ENCODE peak calls at places on chromosome 3, in nine cellular contexts. One of them, this sample, is unnamed.

GRCh38 chr3:15217011-15217671 is 11.1 kb downstream of the CAPN7 start:
- DNase-seq in GM06990: no peak
- DNase-seq in right lobe of liver: no peak
- DNase-seq in AG08395: no peak
- DNase-seq in left cardiac atrium: no peak
- DNase-seq in lower lobe of right lung: no peak
- DNase-seq in stimulated activated naive B cell treated with anti-CD40 and anti-IgM and Interleukin-4, amounts not matched to agents 10 μg/mL and 1 μg/mL and 100 μg/mL, for 72 hours: no peak
- DNase-seq in anterior cingulate cortex: no peak
- DNase-seq in WERI-Rb-1: no peak
- DNase-seq in this sample: no peak

GRCh38 chr3:38608961-38609360 is 40.5 kb downstream of the SCN5A start:
- DNase-seq in anterior cingulate cortex: no peak
- DNase-seq in AG08395: no peak
- DNase-seq in GM06990: no peak
- DNase-seq in right lobe of liver: no peak
- DNase-seq in left cardiac atrium: no peak
- DNase-seq in lower lobe of right lung: peak; percentile 19
- DNase-seq in stimulated activated naive B cell treated with anti-CD40 and anti-IgM and Interleukin-4, amounts not matched to agents 10 μg/mL and 1 μg/mL and 100 μg/mL, for 72 hours: no peak
- DNase-seq in WERI-Rb-1: no peak
- DNase-seq in this sample: no peak

GRCh38 chr3:146625117-146625775 is 20.1 kb upstream of the PLSCR5 start:
- DNase-seq in anterior cingulate cortex: no peak
- DNase-seq in right lobe of liver: no peak
- DNase-seq in lower lobe of right lung: no peak
- DNase-seq in AG08395: no peak
- DNase-seq in left cardiac atrium: no peak
- DNase-seq in stimulated activated naive B cell treated with anti-CD40 and anti-IgM and Interleukin-4, amounts not matched to agents 10 μg/mL and 1 μg/mL and 100 μg/mL, for 72 hours: no peak
- DNase-seq in WERI-Rb-1: no peak
- DNase-seq in GM06990: no peak
- DNase-seq in this sample: no peak

GRCh38 chr3:197912770-197913476 is 37.1 kb upstream of the RPL35A start:
- DNase-seq in AG08395: no peak
- DNase-seq in stimulated activated naive B cell treated with anti-CD40 and anti-IgM and Interleukin-4, amounts not matched to agents 10 μg/mL and 1 μg/mL and 100 μg/mL, for 72 hours: no peak
- DNase-seq in WERI-Rb-1: no peak
- DNase-seq in GM06990: peak; percentile 31
- DNase-seq in anterior cingulate cortex: no peak
- DNase-seq in lower lobe of right lung: no peak
- DNase-seq in right lobe of liver: no peak
- DNase-seq in left cardiac atrium: peak; percentile 45
- DNase-seq in this sample: no peak

GRCh38 chr3:5899040-5899439 is 711.5 kb downstream of the EDEM1 start:
- DNase-seq in lower lobe of right lung: no peak
- DNase-seq in WERI-Rb-1: no peak
- DNase-seq in right lobe of liver: no peak
- DNase-seq in stimulated activated naive B cell treated with anti-CD40 and anti-IgM and Interleukin-4, amounts not matched to agents 10 μg/mL and 1 μg/mL and 100 μg/mL, for 72 hours: no peak
- DNase-seq in GM06990: no peak
- DNase-seq in anterior cingulate cortex: no peak
- DNase-seq in left cardiac atrium: no peak
- DNase-seq in AG08395: no peak
- DNase-seq in this sample: no peak

GRCh38 chr3:25453521-25454410 is 25.7 kb downstream of the RARB start:
- DNase-seq in stimulated activated naive B cell treated with anti-CD40 and anti-IgM and Interleukin-4, amounts not matched to agents 10 μg/mL and 1 μg/mL and 100 μg/mL, for 72 hours: no peak
- DNase-seq in lower lobe of right lung: no peak
- DNase-seq in left cardiac atrium: peak; percentile 26
- DNase-seq in AG08395: peak; percentile 50
- DNase-seq in WERI-Rb-1: no peak
- DNase-seq in anterior cingulate cortex: no peak
- DNase-seq in right lobe of liver: no peak
- DNase-seq in GM06990: no peak
- DNase-seq in this sample: no peak

GRCh38 chr3:139630532-139630931 is 47.2 kb downstream of the NMNAT3 start:
- DNase-seq in right lobe of liver: no peak
- DNase-seq in AG08395: no peak
- DNase-seq in lower lobe of right lung: no peak
- DNase-seq in GM06990: no peak
- DNase-seq in anterior cingulate cortex: no peak
- DNase-seq in stimulated activated naive B cell treated with anti-CD40 and anti-IgM and Interleukin-4, amounts not matched to agents 10 μg/mL and 1 μg/mL and 100 μg/mL, for 72 hours: no peak
- DNase-seq in left cardiac atrium: no peak
- DNase-seq in WERI-Rb-1: no peak
- DNase-seq in this sample: no peak

GRCh38 chr3:131421957-131422498 is 40.5 kb downstream of the NUDT16 start:
- DNase-seq in WERI-Rb-1: no peak
- DNase-seq in right lobe of liver: no peak
- DNase-seq in AG08395: no peak
- DNase-seq in anterior cingulate cortex: no peak
- DNase-seq in lower lobe of right lung: no peak
- DNase-seq in stimulated activated naive B cell treated with anti-CD40 and anti-IgM and Interleukin-4, amounts not matched to agents 10 μg/mL and 1 μg/mL and 100 μg/mL, for 72 hours: no peak
- DNase-seq in left cardiac atrium: no peak
- DNase-seq in GM06990: no peak
- DNase-seq in this sample: no peak

GRCh38 chr3:123799544-123800351 is 84.4 kb downstream of the MYLK start:
- DNase-seq in GM06990: no peak
- DNase-seq in stimulated activated naive B cell treated with anti-CD40 and anti-IgM and Interleukin-4, amounts not matched to agents 10 μg/mL and 1 μg/mL and 100 μg/mL, for 72 hours: no peak
- DNase-seq in anterior cingulate cortex: no peak
- DNase-seq in lower lobe of right lung: no peak
- DNase-seq in right lobe of liver: peak; percentile 68
- DNase-seq in left cardiac atrium: peak; percentile 35
- DNase-seq in AG08395: peak; percentile 77
- DNase-seq in WERI-Rb-1: peak; percentile 66
- DNase-seq in this sample: no peak

GRCh38 chr3:197750396-197750831 is 731 bp downstream of the FYTTD1 start:
- DNase-seq in right lobe of liver: peak; percentile 72
- DNase-seq in left cardiac atrium: peak; percentile 78
- DNase-seq in GM06990: peak; percentile 75
- DNase-seq in WERI-Rb-1: peak; percentile 21
- DNase-seq in AG08395: peak; percentile 72
- DNase-seq in anterior cingulate cortex: peak; percentile 21
- DNase-seq in stimulated activated naive B cell treated with anti-CD40 and anti-IgM and Interleukin-4, amounts not matched to agents 10 μg/mL and 1 μg/mL and 100 μg/mL, for 72 hours: peak; percentile 40
- DNase-seq in lower lobe of right lung: peak; percentile 86
- DNase-seq in this sample: peak; percentile 32

GRCh38 chr3:174533286-174533685 is 325.8 kb upstream of the NAALADL2 start:
- DNase-seq in AG08395: peak; percentile 64
- DNase-seq in lower lobe of right lung: no peak
- DNase-seq in WERI-Rb-1: no peak
- DNase-seq in anterior cingulate cortex: no peak
- DNase-seq in left cardiac atrium: no peak
- DNase-seq in GM06990: no peak
- DNase-seq in right lobe of liver: no peak
- DNase-seq in stimulated activated naive B cell treated with anti-CD40 and anti-IgM and Interleukin-4, amounts not matched to agents 10 μg/mL and 1 μg/mL and 100 μg/mL, for 72 hours: no peak
- DNase-seq in this sample: no peak

GRCh38 chr3:188232676-188233075 is 78.7 kb downstream of the LPP start:
- DNase-seq in anterior cingulate cortex: no peak
- DNase-seq in right lobe of liver: no peak
- DNase-seq in lower lobe of right lung: no peak
- DNase-seq in AG08395: no peak
- DNase-seq in WERI-Rb-1: no peak
- DNase-seq in stimulated activated naive B cell treated with anti-CD40 and anti-IgM and Interleukin-4, amounts not matched to agents 10 μg/mL and 1 μg/mL and 100 μg/mL, for 72 hours: no peak
- DNase-seq in GM06990: no peak
- DNase-seq in left cardiac atrium: no peak
- DNase-seq in this sample: no peak

GRCh38 chr3:98994128-98994762 is 92.8 kb upstream of the DCBLD2 start:
- DNase-seq in stimulated activated naive B cell treated with anti-CD40 and anti-IgM and Interleukin-4, amounts not matched to agents 10 μg/mL and 1 μg/mL and 100 μg/mL, for 72 hours: no peak
- DNase-seq in GM06990: no peak
- DNase-seq in AG08395: peak; percentile 56
- DNase-seq in left cardiac atrium: no peak
- DNase-seq in WERI-Rb-1: no peak
- DNase-seq in right lobe of liver: no peak
- DNase-seq in anterior cingulate cortex: no peak
- DNase-seq in lower lobe of right lung: no peak
- DNase-seq in this sample: no peak

GRCh38 chr3:172040078-172040975 is 949 bp downstream of the FNDC3B start:
- DNase-seq in stimulated activated naive B cell treated with anti-CD40 and anti-IgM and Interleukin-4, amounts not matched to agents 10 μg/mL and 1 μg/mL and 100 μg/mL, for 72 hours: peak; percentile 14
- DNase-seq in GM06990: peak; percentile 54
- DNase-seq in right lobe of liver: peak; percentile 92
- DNase-seq in left cardiac atrium: peak; percentile 90
- DNase-seq in WERI-Rb-1: peak; percentile 74
- DNase-seq in AG08395: peak; percentile 88
- DNase-seq in lower lobe of right lung: peak; percentile 89
- DNase-seq in anterior cingulate cortex: peak; percentile 52
- DNase-seq in this sample: no peak

GRCh38 chr3:183328823-183329222 is 75.8 kb downstream of the B3GNT5 start:
- DNase-seq in WERI-Rb-1: no peak
- DNase-seq in anterior cingulate cortex: no peak
- DNase-seq in AG08395: no peak
- DNase-seq in GM06990: no peak
- DNase-seq in left cardiac atrium: no peak
- DNase-seq in stimulated activated naive B cell treated with anti-CD40 and anti-IgM and Interleukin-4, amounts not matched to agents 10 μg/mL and 1 μg/mL and 100 μg/mL, for 72 hours: no peak
- DNase-seq in right lobe of liver: no peak
- DNase-seq in lower lobe of right lung: no peak
- DNase-seq in this sample: no peak

GRCh38 chr3:107579372-107579771 is 56.6 kb downstream of the BBX start:
- DNase-seq in anterior cingulate cortex: no peak
- DNase-seq in stimulated activated naive B cell treated with anti-CD40 and anti-IgM and Interleukin-4, amounts not matched to agents 10 μg/mL and 1 μg/mL and 100 μg/mL, for 72 hours: no peak
- DNase-seq in right lobe of liver: no peak
- DNase-seq in left cardiac atrium: no peak
- DNase-seq in AG08395: no peak
- DNase-seq in lower lobe of right lung: no peak
- DNase-seq in WERI-Rb-1: no peak
- DNase-seq in GM06990: no peak
- DNase-seq in this sample: no peak

GRCh38 chr3:73279-73678 is 123.3 kb upstream of the CHL1 start:
- DNase-seq in left cardiac atrium: no peak
- DNase-seq in lower lobe of right lung: no peak
- DNase-seq in AG08395: no peak
- DNase-seq in right lobe of liver: no peak
- DNase-seq in WERI-Rb-1: no peak
- DNase-seq in stimulated activated naive B cell treated with anti-CD40 and anti-IgM and Interleukin-4, amounts not matched to agents 10 μg/mL and 1 μg/mL and 100 μg/mL, for 72 hours: no peak
- DNase-seq in anterior cingulate cortex: no peak
- DNase-seq in GM06990: no peak
- DNase-seq in this sample: no peak

GRCh38 chr3:195905970-195906864 is 2.1 kb downstream of the TNK2 start:
- DNase-seq in GM06990: no peak
- DNase-seq in anterior cingulate cortex: no peak
- DNase-seq in lower lobe of right lung: no peak
- DNase-seq in left cardiac atrium: no peak
- DNase-seq in right lobe of liver: no peak
- DNase-seq in AG08395: no peak
- DNase-seq in WERI-Rb-1: no peak
- DNase-seq in stimulated activated naive B cell treated with anti-CD40 and anti-IgM and Interleukin-4, amounts not matched to agents 10 μg/mL and 1 μg/mL and 100 μg/mL, for 72 hours: no peak
- DNase-seq in this sample: no peak

GRCh38 chr3:105868450-105868744 is 415 bp downstream of the CBLB start:
- DNase-seq in anterior cingulate cortex: no peak
- DNase-seq in stimulated activated naive B cell treated with anti-CD40 and anti-IgM and Interleukin-4, amounts not matched to agents 10 μg/mL and 1 μg/mL and 100 μg/mL, for 72 hours: no peak
- DNase-seq in lower lobe of right lung: peak; percentile 82
- DNase-seq in left cardiac atrium: peak; percentile 73
- DNase-seq in right lobe of liver: peak; percentile 60
- DNase-seq in GM06990: no peak
- DNase-seq in WERI-Rb-1: peak; percentile 64
- DNase-seq in AG08395: peak; percentile 43
- DNase-seq in this sample: no peak

GRCh38 chr3:13501958-13502790 is 22.1 kb downstream of the HDAC11 start:
- DNase-seq in right lobe of liver: no peak
- DNase-seq in lower lobe of right lung: peak; percentile 14
- DNase-seq in GM06990: no peak
- DNase-seq in left cardiac atrium: peak; percentile 13
- DNase-seq in anterior cingulate cortex: no peak
- DNase-seq in WERI-Rb-1: no peak
- DNase-seq in stimulated activated naive B cell treated with anti-CD40 and anti-IgM and Interleukin-4, amounts not matched to agents 10 μg/mL and 1 μg/mL and 100 μg/mL, for 72 hours: no peak
- DNase-seq in AG08395: no peak
- DNase-seq in this sample: no peak

GRCh38 chr3:58497074-58497473 is 5.2 kb downstream of the KCTD6 start:
- DNase-seq in WERI-Rb-1: no peak
- DNase-seq in anterior cingulate cortex: no peak
- DNase-seq in right lobe of liver: no peak
- DNase-seq in GM06990: no peak
- DNase-seq in stimulated activated naive B cell treated with anti-CD40 and anti-IgM and Interleukin-4, amounts not matched to agents 10 μg/mL and 1 μg/mL and 100 μg/mL, for 72 hours: no peak
- DNase-seq in lower lobe of right lung: no peak
- DNase-seq in left cardiac atrium: no peak
- DNase-seq in AG08395: no peak
- DNase-seq in this sample: peak; percentile 15

GRCh38 chr3:157363393-157363792 is 73.3 kb upstream of the PTX3 start:
- DNase-seq in GM06990: no peak
- DNase-seq in right lobe of liver: no peak
- DNase-seq in stimulated activated naive B cell treated with anti-CD40 and anti-IgM and Interleukin-4, amounts not matched to agents 10 μg/mL and 1 μg/mL and 100 μg/mL, for 72 hours: no peak
- DNase-seq in AG08395: no peak
- DNase-seq in anterior cingulate cortex: no peak
- DNase-seq in left cardiac atrium: no peak
- DNase-seq in WERI-Rb-1: no peak
- DNase-seq in lower lobe of right lung: no peak
- DNase-seq in this sample: no peak

GRCh38 chr3:144031938-144032337 is 60.3 kb downstream of the DIPK2A start:
- DNase-seq in left cardiac atrium: peak; percentile 55
- DNase-seq in right lobe of liver: peak; percentile 76
- DNase-seq in lower lobe of right lung: no peak
- DNase-seq in GM06990: peak; percentile 13
- DNase-seq in WERI-Rb-1: no peak
- DNase-seq in anterior cingulate cortex: peak; percentile 76
- DNase-seq in stimulated activated naive B cell treated with anti-CD40 and anti-IgM and Interleukin-4, amounts not matched to agents 10 μg/mL and 1 μg/mL and 100 μg/mL, for 72 hours: no peak
- DNase-seq in AG08395: no peak
- DNase-seq in this sample: no peak

GRCh38 chr3:175404667-175405066 is 545.5 kb downstream of the NAALADL2 start:
- DNase-seq in stimulated activated naive B cell treated with anti-CD40 and anti-IgM and Interleukin-4, amounts not matched to agents 10 μg/mL and 1 μg/mL and 100 μg/mL, for 72 hours: no peak
- DNase-seq in right lobe of liver: no peak
- DNase-seq in GM06990: no peak
- DNase-seq in left cardiac atrium: no peak
- DNase-seq in WERI-Rb-1: no peak
- DNase-seq in lower lobe of right lung: no peak
- DNase-seq in anterior cingulate cortex: no peak
- DNase-seq in AG08395: no peak
- DNase-seq in this sample: no peak

GRCh38 chr3:50620420-50620819 is 3.5 kb downstream of the MAPKAPK3 start:
- DNase-seq in WERI-Rb-1: no peak
- DNase-seq in right lobe of liver: no peak
- DNase-seq in left cardiac atrium: no peak
- DNase-seq in lower lobe of right lung: peak; percentile 73
- DNase-seq in AG08395: no peak
- DNase-seq in GM06990: no peak
- DNase-seq in stimulated activated naive B cell treated with anti-CD40 and anti-IgM and Interleukin-4, amounts not matched to agents 10 μg/mL and 1 μg/mL and 100 μg/mL, for 72 hours: no peak
- DNase-seq in anterior cingulate cortex: peak; percentile 26
- DNase-seq in this sample: no peak

GRCh38 chr3:17204049-17204650 is 319.4 kb downstream of the PLCL2 start:
- DNase-seq in right lobe of liver: no peak
- DNase-seq in anterior cingulate cortex: no peak
- DNase-seq in lower lobe of right lung: no peak
- DNase-seq in WERI-Rb-1: no peak
- DNase-seq in stimulated activated naive B cell treated with anti-CD40 and anti-IgM and Interleukin-4, amounts not matched to agents 10 μg/mL and 1 μg/mL and 100 μg/mL, for 72 hours: no peak
- DNase-seq in left cardiac atrium: no peak
- DNase-seq in AG08395: no peak
- DNase-seq in GM06990: no peak
- DNase-seq in this sample: no peak

GRCh38 chr3:149763565-149763964 is 11.3 kb upstream of the COMMD2 start:
- DNase-seq in stimulated activated naive B cell treated with anti-CD40 and anti-IgM and Interleukin-4, amounts not matched to agents 10 μg/mL and 1 μg/mL and 100 μg/mL, for 72 hours: no peak
- DNase-seq in right lobe of liver: no peak
- DNase-seq in AG08395: no peak
- DNase-seq in GM06990: no peak
- DNase-seq in anterior cingulate cortex: no peak
- DNase-seq in WERI-Rb-1: no peak
- DNase-seq in left cardiac atrium: no peak
- DNase-seq in lower lobe of right lung: no peak
- DNase-seq in this sample: no peak

GRCh38 chr3:15801298-15801697 is 3.5 kb upstream of the ANKRD28 start:
- DNase-seq in left cardiac atrium: no peak
- DNase-seq in anterior cingulate cortex: no peak
- DNase-seq in AG08395: no peak
- DNase-seq in right lobe of liver: no peak
- DNase-seq in lower lobe of right lung: no peak
- DNase-seq in stimulated activated naive B cell treated with anti-CD40 and anti-IgM and Interleukin-4, amounts not matched to agents 10 μg/mL and 1 μg/mL and 100 μg/mL, for 72 hours: no peak
- DNase-seq in GM06990: no peak
- DNase-seq in WERI-Rb-1: no peak
- DNase-seq in this sample: no peak

GRCh38 chr3:134666466-134666865 is 15.6 kb upstream of the KY start:
- DNase-seq in anterior cingulate cortex: no peak
- DNase-seq in stimulated activated naive B cell treated with anti-CD40 and anti-IgM and Interleukin-4, amounts not matched to agents 10 μg/mL and 1 μg/mL and 100 μg/mL, for 72 hours: no peak
- DNase-seq in WERI-Rb-1: no peak
- DNase-seq in left cardiac atrium: no peak
- DNase-seq in AG08395: peak; percentile 85
- DNase-seq in right lobe of liver: no peak
- DNase-seq in GM06990: no peak
- DNase-seq in lower lobe of right lung: no peak
- DNase-seq in this sample: no peak

GRCh38 chr3:69411331-69411730 is 25.4 kb upstream of the FRMD4B start:
- DNase-seq in GM06990: no peak
- DNase-seq in anterior cingulate cortex: no peak
- DNase-seq in stimulated activated naive B cell treated with anti-CD40 and anti-IgM and Interleukin-4, amounts not matched to agents 10 μg/mL and 1 μg/mL and 100 μg/mL, for 72 hours: no peak
- DNase-seq in AG08395: peak; percentile 23
- DNase-seq in WERI-Rb-1: no peak
- DNase-seq in lower lobe of right lung: no peak
- DNase-seq in right lobe of liver: no peak
- DNase-seq in left cardiac atrium: no peak
- DNase-seq in this sample: no peak

GRCh38 chr3:187808466-187809291 is 63.4 kb upstream of the BCL6 start:
- DNase-seq in GM06990: no peak
- DNase-seq in WERI-Rb-1: peak; percentile 11
- DNase-seq in anterior cingulate cortex: no peak
- DNase-seq in lower lobe of right lung: no peak
- DNase-seq in right lobe of liver: no peak
- DNase-seq in stimulated activated naive B cell treated with anti-CD40 and anti-IgM and Interleukin-4, amounts not matched to agents 10 μg/mL and 1 μg/mL and 100 μg/mL, for 72 hours: no peak
- DNase-seq in left cardiac atrium: no peak
- DNase-seq in AG08395: no peak
- DNase-seq in this sample: no peak

This sample was measured in NCI-H187 treated with DMSO at 0.1 percent for 48 hours.